ENCODE peak calls at places on chromosome 10, in four cellular contexts. One of them, this sample, is unnamed.

GRCh38 chr10:58143944-58144343 is 123.8 kb downstream of the IPMK start:
- DNase-seq in SK-N-SH: no peak
- DNase-seq in NT2/D1: no peak
- DNase-seq in HCT116: no peak
- DNase-seq in this sample: no peak

GRCh38 chr10:9625266-9625776 is 1392.4 kb upstream of the CELF2 start:
- DNase-seq in NT2/D1: no peak
- DNase-seq in SK-N-SH: no peak
- DNase-seq in HCT116: no peak
- DNase-seq in this sample: no peak

GRCh38 chr10:119333146-119333792 is 125.9 kb downstream of the GRK5 start:
- DNase-seq in SK-N-SH: no peak
- DNase-seq in NT2/D1: no peak
- DNase-seq in HCT116: no peak
- DNase-seq in this sample: no peak

GRCh38 chr10:70266056-70266455 is 17.7 kb downstream of the NPFFR1 start:
- DNase-seq in SK-N-SH: no peak
- DNase-seq in NT2/D1: no peak
- DNase-seq in HCT116: no peak
- DNase-seq in this sample: no peak

GRCh38 chr10:36725581-36726520 is 399.5 kb upstream of the ANKRD30A start:
- DNase-seq in NT2/D1: peak
- DNase-seq in HCT116: no peak
- DNase-seq in SK-N-SH: peak
- DNase-seq in this sample: peak

GRCh38 chr10:12471135-12471534 is 121.8 kb downstream of the CAMK1D start:
- DNase-seq in HCT116: no peak
- DNase-seq in NT2/D1: no peak
- DNase-seq in SK-N-SH: no peak
- DNase-seq in this sample: no peak

GRCh38 chr10:122521011-122521410 is 39.5 kb upstream of the DMBT1 start:
- DNase-seq in HCT116: no peak
- DNase-seq in SK-N-SH: no peak
- DNase-seq in NT2/D1: no peak
- DNase-seq in this sample: no peak

GRCh38 chr10:84173543-84173942 is at the start of gene GPR15LG:
- DNase-seq in NT2/D1: no peak
- DNase-seq in SK-N-SH: no peak
- DNase-seq in HCT116: no peak
- DNase-seq in this sample: no peak

GRCh38 chr10:125231116-125231812 is 70.9 kb upstream of the CTBP2 start:
- DNase-seq in SK-N-SH: peak
- DNase-seq in NT2/D1: peak
- DNase-seq in HCT116: peak
- DNase-seq in this sample: no peak

GRCh38 chr10:70537398-70538194 is 59.0 kb downstream of the PALD1 start:
- DNase-seq in NT2/D1: no peak
- DNase-seq in SK-N-SH: no peak
- DNase-seq in HCT116: no peak
- DNase-seq in this sample: no peak

GRCh38 chr10:33134011-33134751 is 176.2 kb upstream of the ITGB1 start:
- DNase-seq in NT2/D1: no peak
- DNase-seq in SK-N-SH: no peak
- DNase-seq in HCT116: peak
- DNase-seq in this sample: no peak

GRCh38 chr10:7968510-7968909 is 86.0 kb upstream of the GATA3 start:
- DNase-seq in HCT116: no peak
- DNase-seq in NT2/D1: no peak
- DNase-seq in SK-N-SH: no peak
- DNase-seq in this sample: no peak

GRCh38 chr10:75405201-75406143 is 3.9 kb upstream of the ZNF503 start:
- DNase-seq in NT2/D1: no peak
- DNase-seq in SK-N-SH: peak
- DNase-seq in HCT116: no peak
- DNase-seq in this sample: no peak

GRCh38 chr10:12061124-12061523 is 7.6 kb upstream of the DHTKD1 start:
- DNase-seq in HCT116: no peak
- DNase-seq in NT2/D1: no peak
- DNase-seq in SK-N-SH: no peak
- DNase-seq in this sample: no peak

GRCh38 chr10:98260350-98260749 is 7.6 kb downstream of the LOXL4 start:
- DNase-seq in HCT116: no peak
- DNase-seq in NT2/D1: no peak
- DNase-seq in SK-N-SH: no peak
- DNase-seq in this sample: no peak

DNA sequence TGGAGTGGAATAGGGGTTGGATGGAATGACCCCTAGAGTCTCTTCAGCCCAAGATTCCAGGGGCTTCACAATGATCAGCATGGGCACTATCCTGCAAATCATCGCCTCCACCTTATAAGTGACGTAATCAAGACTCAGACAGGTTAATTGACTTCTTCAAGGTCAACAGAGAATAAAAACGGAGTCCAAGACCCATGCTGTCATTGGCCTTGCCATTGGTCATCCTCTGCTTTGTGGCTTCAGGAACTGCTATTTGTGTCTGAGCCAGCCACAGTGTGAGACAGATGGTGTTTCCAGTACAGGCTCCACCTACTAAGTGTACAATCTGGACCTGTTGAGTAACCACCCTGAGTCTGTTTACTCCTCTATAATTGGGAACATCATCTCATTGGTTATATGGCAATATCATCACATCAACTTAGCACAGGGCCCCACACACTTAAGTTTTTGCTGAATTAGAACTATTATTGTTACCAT is 60.9 kb upstream of the ZMIZ1 start:
- DNase-seq in SK-N-SH: no peak
- DNase-seq in NT2/D1: no peak
- DNase-seq in HCT116: no peak
- DNase-seq in this sample: no peak
- TF ChIP-seq YY1 in SK-N-SH: no peak
- TF ChIP-seq YY1 in NT2/D1: no peak
- TF ChIP-seq YY1 in HCT116: no peak
- TF ChIP-seq YY1 in this sample: no peak

DNA sequence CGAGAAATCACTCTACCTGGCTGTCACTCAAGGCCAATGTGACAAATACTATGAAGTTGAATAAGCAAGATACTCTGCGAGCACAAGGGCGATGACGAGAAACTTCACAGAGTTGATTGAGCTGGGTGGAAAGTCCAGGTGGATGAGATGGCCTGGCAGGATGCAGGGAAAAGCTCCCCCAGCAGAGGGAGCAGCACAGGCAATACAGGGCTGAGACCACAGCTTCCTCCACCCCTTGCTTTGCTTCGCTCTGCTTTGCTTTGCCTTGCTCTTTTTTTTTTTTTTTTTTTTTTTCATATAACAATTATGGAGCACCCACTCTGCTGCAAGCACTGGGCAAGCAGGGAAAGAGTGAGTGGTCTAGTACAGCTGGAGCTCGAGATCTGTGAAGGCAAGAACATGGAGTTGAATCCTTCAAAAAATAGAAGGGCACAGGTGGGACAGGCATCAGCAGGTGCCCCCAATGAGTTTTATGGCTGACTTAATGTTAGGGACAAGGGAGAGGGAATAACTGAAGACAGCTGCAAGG is 88.3 kb downstream of the CABCOCO1 start:
- DNase-seq in SK-N-SH: peak
- DNase-seq in NT2/D1: peak
- DNase-seq in HCT116: peak
- DNase-seq in this sample: peak
- TF ChIP-seq YY1 in SK-N-SH: no peak
- TF ChIP-seq YY1 in NT2/D1: no peak
- TF ChIP-seq YY1 in HCT116: no peak
- TF ChIP-seq YY1 in this sample: no peak

GRCh38 chr10:3931901-3932300 is 146.9 kb upstream of the KLF6 start:
- DNase-seq in SK-N-SH: no peak
- DNase-seq in NT2/D1: no peak
- DNase-seq in HCT116: no peak
- DNase-seq in this sample: no peak
- TF ChIP-seq YY1 in SK-N-SH: no peak
- TF ChIP-seq YY1 in NT2/D1: no peak
- TF ChIP-seq YY1 in HCT116: no peak
- TF ChIP-seq YY1 in this sample: no peak

DNA sequence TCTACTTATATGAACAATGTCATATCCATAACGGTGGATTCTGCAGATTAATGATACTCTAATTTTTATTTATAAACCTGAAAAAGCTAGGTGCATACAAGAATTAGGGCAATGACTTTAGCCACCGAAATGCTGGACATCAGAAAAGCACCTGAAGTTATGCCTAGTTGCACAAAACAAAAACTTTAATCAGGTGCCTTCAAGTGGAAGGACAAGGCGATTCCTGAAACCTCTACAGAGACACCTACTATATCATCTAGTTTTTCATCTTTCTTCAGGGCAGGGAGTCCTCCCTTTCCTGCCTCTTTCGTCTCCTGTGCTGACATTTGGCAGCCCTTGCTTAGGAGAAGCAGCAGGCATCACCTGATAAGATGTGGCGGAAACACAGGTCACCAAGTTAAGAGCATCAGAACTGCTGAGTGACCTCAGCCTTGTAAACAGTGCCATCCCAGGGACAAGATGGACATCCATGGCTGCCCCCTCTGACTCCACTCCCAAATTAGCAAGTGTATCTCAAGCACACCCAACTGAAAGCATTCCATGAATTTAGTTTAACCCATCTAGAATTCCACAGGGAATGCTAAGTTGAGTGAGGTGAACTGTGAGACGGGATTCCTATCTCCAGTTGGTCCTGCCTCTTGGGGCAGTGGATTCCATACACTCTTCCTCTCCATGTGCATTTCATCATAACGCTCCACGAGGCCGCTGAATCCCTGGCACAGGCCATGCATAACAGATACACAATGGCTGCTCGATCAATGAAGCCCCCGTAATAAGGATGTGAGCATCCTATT is 5.8 kb downstream of the ITPRIP start:
- DNase-seq in NT2/D1: no peak
- DNase-seq in HCT116: no peak
- DNase-seq in SK-N-SH: no peak
- DNase-seq in this sample: no peak
- TF ChIP-seq YY1 in NT2/D1: no peak
- TF ChIP-seq YY1 in HCT116: no peak
- TF ChIP-seq YY1 in SK-N-SH: no peak
- TF ChIP-seq YY1 in this sample: no peak

GRCh38 chr10:110863361-110863760 is 8.4 kb upstream of the PDCD4 start:
- DNase-seq in SK-N-SH: no peak
- DNase-seq in HCT116: no peak
- DNase-seq in NT2/D1: no peak
- DNase-seq in this sample: no peak

GRCh38 chr10:110865804-110866482 is 5.8 kb upstream of the PDCD4 start:
- DNase-seq in HCT116: no peak
- DNase-seq in NT2/D1: no peak
- DNase-seq in SK-N-SH: no peak
- DNase-seq in this sample: no peak

GRCh38 chr10:110864662-110865140 is 7.0 kb upstream of the PDCD4 start:
- DNase-seq in SK-N-SH: no peak
- DNase-seq in HCT116: no peak
- DNase-seq in NT2/D1: no peak
- DNase-seq in this sample: no peak

GRCh38 chr10:110863956-110864355 is 7.8 kb upstream of the PDCD4 start:
- DNase-seq in NT2/D1: no peak
- DNase-seq in SK-N-SH: no peak
- DNase-seq in HCT116: no peak
- DNase-seq in this sample: no peak

GRCh38 chr10:110865184-110865803 is 6.4 kb upstream of the PDCD4 start:
- DNase-seq in NT2/D1: no peak
- DNase-seq in SK-N-SH: no peak
- DNase-seq in HCT116: no peak
- DNase-seq in this sample: no peak
- TF ChIP-seq YY1 in NT2/D1: no peak
- TF ChIP-seq YY1 in SK-N-SH: no peak
- TF ChIP-seq YY1 in HCT116: no peak
- TF ChIP-seq YY1 in this sample: no peak

This sample was measured in H1.